ENCODE peak calls at places on chromosomes 13 and 19, in four cellular contexts. J is GM12892, O is HepG2, G is GM12878. H is an unnamed sample.

GRCh38 chr13:86572115-86572514 is 772.9 kb upstream of the SLITRK6 start:
- DNase-seq in J (no peak), O (no peak), G (no peak), H (no peak)

GRCh38 chr13:106449096-106449495 is 86.4 kb downstream of the EFNB2 start:
- DNase-seq in J (no peak), O (no peak), G (no peak), H (no peak)

GRCh38 chr19:6423499-6424189 is 967 bp downstream of the KHSRP start:
- DNase-seq in J (no peak), O (peak; percentile 49), G (no peak), H (no peak)

GRCh38 chr13:111907341-111907880 is 159.5 kb upstream of the SOX1 start:
- DNase-seq in J (no peak), O (no peak), G (no peak), H (no peak)

GRCh38 chr19:16381756-16382401 is 57.3 kb downstream of the KLF2 start:
- DNase-seq in J (no peak), O (no peak), G (no peak), H (no peak)

GRCh38 chr19:12893582-12893981 is 2.6 kb downstream of the GCDH start:
- DNase-seq in J (no peak), O (no peak), G (no peak), H (no peak)

GRCh38 chr13:76038920-76039716 is 403.0 kb downstream of the LMO7 start:
- DNase-seq in J (no peak), O (no peak), G (no peak), H (no peak)

GRCh38 chr13:84491952-84492351 is 609.7 kb upstream of the SLITRK1 start:
- DNase-seq in J (no peak), O (no peak), G (no peak), H (no peak)

GRCh38 chr13:49669735-49670309 is 21.5 kb downstream of the EBPL start:
- DNase-seq in J (no peak), O (peak; percentile 60), G (no peak), H (no peak)

GRCh38 chr13:27283906-27284523 is 13.4 kb downstream of the RASL11A start:
- DNase-seq in J (no peak), O (no peak), G (no peak), H (no peak)

GRCh38 chr19:2083174-2083854 is 12.8 kb downstream of the MOB3A start:
- DNase-seq in J (peak; percentile 76), O (no peak), G (no peak), H (no peak)

GRCh38 chr19:43496960-43497359 is 7.6 kb downstream of the PHLDB3 start:
- DNase-seq in J (no peak), O (no peak), G (no peak), H (no peak)

GRCh38 chr19:17997969-17998826 is 9.8 kb upstream of the ARRDC2 start:
- DNase-seq in J (no peak), O (peak; percentile 32), G (no peak), H (no peak)

GRCh38 chr19:16025108-16026101 is 50.9 kb upstream of the TPM4 start:
- DNase-seq in J (no peak), O (peak; percentile 61), G (no peak), H (no peak)

GRCh38 chr13:93624371-93624777 is 397.8 kb downstream of the GPC6 start:
- DNase-seq in J (no peak), O (no peak), G (no peak), H (no peak)

GRCh38 chr19:42421101-42421500 is 6.1 kb downstream of the LIPE start:
- DNase-seq in J (no peak), O (no peak), G (no peak), H (no peak)

GRCh38 chr19:42422576-42423461 is 4.4 kb downstream of the LIPE start:
- DNase-seq in J (no peak), O (peak; percentile 59), G (no peak), H (no peak)

GRCh38 chr19:42420055-42420544 is 7.1 kb downstream of the LIPE start:
- DNase-seq in J (peak; percentile 85), O (peak; percentile 80), G (no peak), H (peak; percentile 86)

GRCh38 chr19:42422092-42422575 is 5.1 kb downstream of the LIPE start:
- DNase-seq in J (no peak), O (no peak), G (no peak), H (no peak)

DNA sequence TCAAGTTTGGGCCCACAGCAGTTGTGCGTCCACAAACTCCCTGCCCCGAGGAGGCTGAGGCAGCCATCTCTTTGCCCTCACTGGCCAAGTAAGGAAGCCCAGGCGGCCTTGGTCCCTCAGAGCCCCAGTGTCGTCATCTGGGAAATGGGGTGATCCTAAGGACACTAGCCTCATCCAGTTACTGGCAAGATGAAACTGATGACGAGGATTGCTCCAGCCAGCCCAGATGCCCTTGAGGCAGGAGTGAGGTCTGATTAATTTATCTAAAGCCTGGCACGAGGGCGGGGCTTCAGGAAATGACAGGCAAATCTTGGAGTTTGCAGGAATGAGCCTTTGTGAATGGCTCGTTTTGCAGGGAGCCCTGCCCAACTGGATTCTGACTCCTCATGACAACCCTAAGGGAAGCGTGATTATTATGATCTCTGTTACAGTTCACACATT is 5.6 kb downstream of the LIPE start:
- DNase-seq in J (no peak), O (no peak), G (no peak), H (no peak)
- TF ChIP-seq POLR2AphosphoS5 in J (no peak), O (no peak), G (no peak), H (no peak)

GRCh38 chr19:40467007-40467565 is 285 bp downstream of the SPTBN4 start:
- DNase-seq in J (no peak), O (no peak), G (no peak), H (no peak)
- TF ChIP-seq TAF1 in J (no peak), O (no peak), G (no peak), H (no peak)

GRCh38 chr19:21128901-21129698 is 12.7 kb upstream of the ZNF431 start:
- DNase-seq in J (no peak), O (peak; percentile 17), G (no peak), H (no peak)
- TF ChIP-seq POLR2AphosphoS5 in J (no peak), O (no peak), G (no peak), H (no peak)

GRCh38 chr13:30331331-30331771 is 24.0 kb upstream of the KATNAL1 start:
- DNase-seq in J (no peak), O (no peak), G (no peak), H (no peak)
- TF ChIP-seq TAF1 in J (no peak), O (no peak), G (no peak), H (no peak)

DNA sequence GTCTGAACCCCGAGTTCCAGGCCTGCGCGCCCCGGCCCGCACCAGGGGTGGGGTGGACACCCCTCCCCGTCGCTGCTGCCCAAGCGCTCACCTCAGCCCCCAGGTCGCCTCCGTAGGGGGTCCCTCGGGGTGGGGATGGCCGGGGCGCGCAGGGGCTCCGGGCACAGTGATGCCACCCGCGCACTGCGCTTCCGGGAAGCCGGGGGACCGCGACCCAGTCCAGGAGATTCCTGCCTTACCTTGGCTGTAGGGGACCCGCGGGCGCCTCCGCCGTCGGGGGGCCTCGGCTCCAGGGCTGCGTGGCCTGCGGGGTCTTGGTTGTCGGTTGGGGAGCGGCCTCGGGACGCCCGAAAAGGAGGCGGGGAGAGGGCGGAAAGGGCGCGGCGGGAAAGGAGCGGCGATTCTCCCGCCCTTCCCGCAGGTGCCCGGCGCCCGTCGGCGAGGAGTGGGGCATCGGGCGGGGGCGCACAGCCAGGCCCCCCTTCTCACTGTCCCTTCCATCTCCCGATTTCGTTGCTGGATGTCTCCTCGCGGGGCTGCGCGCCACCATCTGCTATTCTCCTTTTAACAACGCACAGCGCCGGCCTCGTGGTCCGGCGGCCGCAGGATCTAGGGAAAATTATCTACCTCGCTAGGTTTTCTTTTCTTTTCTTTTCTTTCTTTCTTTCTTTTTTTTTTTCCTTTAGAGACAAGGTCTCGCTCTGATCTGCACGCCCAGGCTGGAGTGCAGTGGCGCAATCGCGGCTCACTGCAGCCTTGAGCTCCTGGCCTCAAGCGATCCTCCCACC is at the start of gene KEAP1:
- DNase-seq in J (no peak), O (peak; percentile 18), G (no peak), H (peak; percentile 54)
- TF ChIP-seq POLR2AphosphoS5 in J (no peak), O (no peak), G (no peak), H (no peak)

GRCh38 chr19:57903298-57904174 is 12.9 kb downstream of the ZNF417 start:
- DNase-seq in J (no peak), O (peak; percentile 40), G (no peak), H (peak; percentile 11)
- TF ChIP-seq TAF1 in J (no peak), O (no peak), G (no peak), H (no peak)

DNA sequence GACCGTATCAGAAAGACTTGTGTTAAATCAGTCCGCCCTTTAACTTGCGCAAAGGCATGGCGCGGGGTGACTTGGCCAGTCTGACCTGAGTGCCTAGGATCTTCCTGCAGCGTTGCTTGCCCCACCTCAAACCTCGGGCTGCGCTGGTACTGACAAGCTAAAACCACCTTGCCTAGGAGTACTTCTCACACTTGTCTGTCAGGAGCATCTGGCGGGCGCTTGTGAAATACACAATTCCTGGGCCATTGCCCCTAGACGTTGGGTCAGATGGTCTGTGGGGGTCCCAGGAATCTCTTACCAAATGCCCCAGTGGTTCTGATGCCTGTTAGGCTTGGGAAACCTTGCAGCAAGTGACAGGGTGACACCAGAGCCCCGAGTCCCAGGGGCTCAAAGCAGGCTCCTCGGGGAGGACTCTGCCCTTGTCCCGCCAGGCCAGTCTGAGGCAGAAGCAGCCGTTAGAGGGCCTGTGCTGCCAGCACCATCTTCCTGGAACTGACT is 12.9 kb downstream of the CEBPG start:
- DNase-seq in J (no peak), O (no peak), G (no peak), H (no peak)
- TF ChIP-seq POLR2AphosphoS5 in J (no peak), O (no peak), G (no peak), H (no peak)

H was measured in GM12891.